ENCODE peak calls at places on chromosomes 6 and 20, in six cellular contexts. One of them, this sample, is unnamed.

GRCh38 chr6:151389640-151390275 is 1.6 kb downstream of the ZBTB2 start:
- DNase-seq in HEK293T: peak
- DNase-seq in HT1080: peak
- DNase-seq in RCC 7860: peak
- DNase-seq in NCI-H510A treated with DMSO at 0.1 percent for 48 hours: peak
- DNase-seq in OCI-LY7: peak
- DNase-seq in this sample: peak

GRCh38 chr6:132115714-132116366 is 164.7 kb upstream of the CCN2 start:
- DNase-seq in OCI-LY7: no peak
- DNase-seq in HT1080: no peak
- DNase-seq in RCC 7860: no peak
- DNase-seq in HEK293T: no peak
- DNase-seq in NCI-H510A treated with DMSO at 0.1 percent for 48 hours: no peak
- DNase-seq in this sample: peak

GRCh38 chr20:62623488-62624324 is 18.6 kb upstream of the SLCO4A1 start:
- DNase-seq in NCI-H510A treated with DMSO at 0.1 percent for 48 hours: no peak
- DNase-seq in HT1080: peak
- DNase-seq in HEK293T: peak
- DNase-seq in RCC 7860: peak
- DNase-seq in OCI-LY7: peak
- DNase-seq in this sample: peak

GRCh38 chr6:36682328-36683144 is 4.0 kb downstream of the CDKN1A start:
- DNase-seq in NCI-H510A treated with DMSO at 0.1 percent for 48 hours: peak
- DNase-seq in HT1080: peak
- DNase-seq in HEK293T: no peak
- DNase-seq in RCC 7860: peak
- DNase-seq in OCI-LY7: peak
- DNase-seq in this sample: peak

GRCh38 chr20:31581391-31581790 is 23.7 kb upstream of the ID1 start:
- DNase-seq in NCI-H510A treated with DMSO at 0.1 percent for 48 hours: no peak
- DNase-seq in HEK293T: no peak
- DNase-seq in RCC 7860: no peak
- DNase-seq in HT1080: no peak
- DNase-seq in OCI-LY7: no peak
- DNase-seq in this sample: no peak

GRCh38 chr6:128696651-128697391 is 176.4 kb upstream of the PTPRK start:
- DNase-seq in OCI-LY7: no peak
- DNase-seq in RCC 7860: peak
- DNase-seq in HT1080: peak
- DNase-seq in HEK293T: no peak
- DNase-seq in NCI-H510A treated with DMSO at 0.1 percent for 48 hours: no peak
- DNase-seq in this sample: no peak

GRCh38 chr20:31869942-31870702 is at the start of the genes DUSP15 and TTLL9:
- DNase-seq in OCI-LY7: no peak
- DNase-seq in HT1080: no peak
- DNase-seq in NCI-H510A treated with DMSO at 0.1 percent for 48 hours: peak
- DNase-seq in RCC 7860: no peak
- DNase-seq in HEK293T: peak
- DNase-seq in this sample: no peak

GRCh38 chr6:138803914-138804313 is 8.0 kb downstream of the ECT2L start:
- DNase-seq in RCC 7860: no peak
- DNase-seq in HT1080: no peak
- DNase-seq in OCI-LY7: no peak
- DNase-seq in HEK293T: no peak
- DNase-seq in NCI-H510A treated with DMSO at 0.1 percent for 48 hours: no peak
- DNase-seq in this sample: no peak

GRCh38 chr6:153849072-153849759 is 189.8 kb upstream of the OPRM1 start:
- DNase-seq in HT1080: peak
- DNase-seq in OCI-LY7: no peak
- DNase-seq in RCC 7860: no peak
- DNase-seq in HEK293T: no peak
- DNase-seq in NCI-H510A treated with DMSO at 0.1 percent for 48 hours: no peak
- DNase-seq in this sample: no peak

GRCh38 chr6:118017301-118017854 is 110.3 kb downstream of the SLC35F1 start:
- DNase-seq in HT1080: no peak
- DNase-seq in OCI-LY7: no peak
- DNase-seq in NCI-H510A treated with DMSO at 0.1 percent for 48 hours: no peak
- DNase-seq in RCC 7860: no peak
- DNase-seq in HEK293T: no peak
- DNase-seq in this sample: no peak

GRCh38 chr20:29874476-29875202 is 1382.8 kb upstream of the DEFB115 start:
- DNase-seq in NCI-H510A treated with DMSO at 0.1 percent for 48 hours: no peak
- DNase-seq in RCC 7860: no peak
- DNase-seq in HT1080: peak
- DNase-seq in OCI-LY7: no peak
- DNase-seq in HEK293T: no peak
- DNase-seq in this sample: no peak

GRCh38 chr20:37744347-37744746 is 50.5 kb downstream of the CTNNBL1 start:
- DNase-seq in NCI-H510A treated with DMSO at 0.1 percent for 48 hours: no peak
- DNase-seq in RCC 7860: no peak
- DNase-seq in OCI-LY7: no peak
- DNase-seq in HEK293T: no peak
- DNase-seq in HT1080: no peak
- DNase-seq in this sample: no peak

GRCh38 chr20:3380228-3381070 is 27.0 kb downstream of the DNAAF9 start:
- DNase-seq in OCI-LY7: no peak
- DNase-seq in HEK293T: no peak
- DNase-seq in HT1080: no peak
- DNase-seq in NCI-H510A treated with DMSO at 0.1 percent for 48 hours: no peak
- DNase-seq in RCC 7860: no peak
- DNase-seq in this sample: peak

GRCh38 chr20:1336699-1337387 is 7.9 kb upstream of the SDCBP2 start:
- DNase-seq in HEK293T: no peak
- DNase-seq in NCI-H510A treated with DMSO at 0.1 percent for 48 hours: no peak
- DNase-seq in OCI-LY7: no peak
- DNase-seq in HT1080: no peak
- DNase-seq in RCC 7860: no peak
- DNase-seq in this sample: no peak

GRCh38 chr6:168877821-168878282 is 375.8 kb downstream of the THBS2 start:
- DNase-seq in HEK293T: no peak
- DNase-seq in RCC 7860: no peak
- DNase-seq in HT1080: no peak
- DNase-seq in OCI-LY7: no peak
- DNase-seq in NCI-H510A treated with DMSO at 0.1 percent for 48 hours: peak
- DNase-seq in this sample: peak

GRCh38 chr6:1870902-1871301 is 261.2 kb downstream of the FOXC1 start:
- DNase-seq in HT1080: no peak
- DNase-seq in OCI-LY7: no peak
- DNase-seq in RCC 7860: no peak
- DNase-seq in NCI-H510A treated with DMSO at 0.1 percent for 48 hours: no peak
- DNase-seq in HEK293T: no peak
- DNase-seq in this sample: no peak

GRCh38 chr6:85458184-85458583 is 8.3 kb downstream of the NT5E start:
- DNase-seq in HEK293T: no peak
- DNase-seq in HT1080: no peak
- DNase-seq in RCC 7860: no peak
- DNase-seq in OCI-LY7: peak
- DNase-seq in NCI-H510A treated with DMSO at 0.1 percent for 48 hours: no peak
- DNase-seq in this sample: no peak

GRCh38 chr6:135183532-135184440 is 2.7 kb downstream of the MYB start:
- DNase-seq in OCI-LY7: peak
- DNase-seq in HT1080: peak
- DNase-seq in RCC 7860: peak
- DNase-seq in NCI-H510A treated with DMSO at 0.1 percent for 48 hours: peak
- DNase-seq in HEK293T: peak
- DNase-seq in this sample: peak

GRCh38 chr6:109362102-109362884 is 20.0 kb downstream of the CD164 start:
- DNase-seq in NCI-H510A treated with DMSO at 0.1 percent for 48 hours: no peak
- DNase-seq in OCI-LY7: no peak
- DNase-seq in HEK293T: no peak
- DNase-seq in RCC 7860: no peak
- DNase-seq in HT1080: no peak
- DNase-seq in this sample: no peak

GRCh38 chr20:18851556-18852098 is 38.0 kb downstream of the SCP2D1 start:
- DNase-seq in OCI-LY7: no peak
- DNase-seq in RCC 7860: no peak
- DNase-seq in HT1080: no peak
- DNase-seq in HEK293T: no peak
- DNase-seq in NCI-H510A treated with DMSO at 0.1 percent for 48 hours: peak
- DNase-seq in this sample: no peak

GRCh38 chr20:25065625-25066338 is 7.8 kb upstream of the ACSS1 start:
- DNase-seq in OCI-LY7: peak
- DNase-seq in HEK293T: peak
- DNase-seq in NCI-H510A treated with DMSO at 0.1 percent for 48 hours: peak
- DNase-seq in RCC 7860: no peak
- DNase-seq in HT1080: peak
- DNase-seq in this sample: peak

GRCh38 chr20:64106981-64107735 is at the start of gene NPBWR2:
- DNase-seq in HEK293T: no peak
- DNase-seq in NCI-H510A treated with DMSO at 0.1 percent for 48 hours: no peak
- DNase-seq in RCC 7860: no peak
- DNase-seq in OCI-LY7: peak
- DNase-seq in HT1080: no peak
- DNase-seq in this sample: no peak

GRCh38 chr20:61497029-61497627 is 245.1 kb downstream of the CDH4 start:
- DNase-seq in HT1080: no peak
- DNase-seq in OCI-LY7: peak
- DNase-seq in HEK293T: no peak
- DNase-seq in NCI-H510A treated with DMSO at 0.1 percent for 48 hours: no peak
- DNase-seq in RCC 7860: no peak
- DNase-seq in this sample: no peak

GRCh38 chr20:32037929-32038328 is 14.1 kb upstream of the HCK start:
- DNase-seq in HEK293T: no peak
- DNase-seq in RCC 7860: no peak
- DNase-seq in HT1080: peak
- DNase-seq in NCI-H510A treated with DMSO at 0.1 percent for 48 hours: no peak
- DNase-seq in OCI-LY7: peak
- DNase-seq in this sample: no peak